ENCODE peak calls at places on chromosome 22, in six cellular contexts. A is WTC11, P is H1, U is GM12878, N is HepG2, J is K562. K is an unnamed sample.

GRCh38 chr22:43183496-43184263 is 3.3 kb downstream of the TTLL12 start:
- DNase-seq in J (peak), N (peak), U (no peak), P (no peak), A (no peak), K (no peak)

GRCh38 chr22:36075724-36076123 is 47.1 kb upstream of the RBFOX2 start:
- DNase-seq in N (no peak), A (no peak), P (no peak), J (no peak), U (no peak), K (no peak)

GRCh38 chr22:25899566-25899965 is 157.6 kb downstream of the MYO18B start:
- DNase-seq in J (no peak), A (no peak), U (no peak), P (no peak), N (no peak), K (no peak)

GRCh38 chr22:37561209-37562048 is 1.1 kb downstream of the CDC42EP1 start:
- DNase-seq in J (peak), N (peak), A (peak), U (no peak), P (peak), K (peak)

GRCh38 chr22:44574057-44574456 is 76.0 kb upstream of the RTL6 start:
- DNase-seq in U (no peak), N (no peak), A (no peak), P (no peak), J (no peak), K (peak)

GRCh38 chr22:39087881-39088687 is 9.0 kb upstream of the APOBEC3H start:
- DNase-seq in U (no peak), A (peak), P (no peak), J (peak), N (no peak), K (no peak)

GRCh38 chr22:23058481-23059336 is 11.6 kb upstream of the GNAZ start:
- DNase-seq in J (no peak), N (no peak), A (peak), P (no peak), U (no peak), K (no peak)

GRCh38 chr22:30574095-30574981 is at the start of gene GAL3ST1:
- DNase-seq in N (peak), P (no peak), J (no peak), A (peak), U (no peak), K (no peak)

GRCh38 chr22:19271273-19271855 is 20.2 kb downstream of the CLTCL1 start:
- DNase-seq in A (no peak), U (no peak), N (no peak), P (no peak), J (no peak), K (no peak)

GRCh38 chr22:36319595-36320497 is 66.9 kb downstream of the APOL1 start:
- DNase-seq in U (no peak), P (no peak), A (no peak), N (no peak), J (no peak), K (no peak)

GRCh38 chr22:23261900-23262450 is 81.7 kb downstream of the BCR start:
- DNase-seq in P (no peak), U (no peak), A (no peak), N (no peak), J (no peak), K (no peak)

GRCh38 chr22:48757581-48757980 is 1070.1 kb downstream of the BRD1 start:
- DNase-seq in N (no peak), J (no peak), U (no peak), A (no peak), P (no peak), K (no peak)

GRCh38 chr22:44570476-44571445 is 72.7 kb upstream of the RTL6 start:
- DNase-seq in U (no peak), P (no peak), J (no peak), N (no peak), A (no peak), K (no peak)

GRCh38 chr22:38032681-38033521 is 24.3 kb upstream of the PICK1 start:
- DNase-seq in A (no peak), J (peak), U (no peak), N (peak), P (no peak), K (no peak)

GRCh38 chr22:37020192-37020479 is 594 bp downstream of the MPST start:
- DNase-seq in J (peak), P (no peak), U (no peak), A (no peak), N (no peak), K (peak)

GRCh38 chr22:38699784-38700183 is 959 bp downstream of the JOSD1 start:
- DNase-seq in A (no peak), N (peak), U (no peak), J (no peak), P (no peak), K (no peak)

GRCh38 chr22:40031766-40032470 is 37.2 kb downstream of the FAM83F start:
- DNase-seq in U (no peak), A (no peak), N (no peak), J (no peak), P (no peak), K (no peak)

GRCh38 chr22:44839721-44840120 is 87.3 kb downstream of the ARHGAP8 start:
- DNase-seq in N (no peak), U (no peak), P (no peak), J (no peak), A (no peak), K (no peak)

GRCh38 chr22:43337385-43337784 is 5.8 kb downstream of the SCUBE1 start:
- DNase-seq in J (no peak), P (no peak), U (no peak), N (no peak), A (no peak), K (no peak)

GRCh38 chr22:20017622-20017958 is 967 bp upstream of the ARVCF start:
- DNase-seq in A (no peak), U (no peak), N (no peak), P (no peak), J (no peak), K (no peak)

GRCh38 chr22:38317237-38317994 is at the start of gene CSNK1E:
- DNase-seq in U (no peak), A (peak), P (no peak), J (peak), N (no peak), K (no peak)

GRCh38 chr22:21624120-21624879 is 5.5 kb downstream of the YDJC start:
- DNase-seq in P (no peak), A (peak), J (peak), N (no peak), U (no peak), K (no peak)

GRCh38 chr22:37237371-37238268 is 6.4 kb downstream of the RAC2 start:
- DNase-seq in A (no peak), J (no peak), N (no peak), U (no peak), P (no peak), K (no peak)

GRCh38 chr22:30252411-30253204 is 6.0 kb upstream of the LIF start:
- DNase-seq in U (no peak), A (no peak), J (no peak), N (no peak), P (no peak), K (peak)

GRCh38 chr22:30402036-30402759 is 5.4 kb downstream of the SEC14L2 start:
- DNase-seq in A (no peak), U (no peak), P (no peak), N (no peak), J (peak), K (no peak)

GRCh38 chr22:42300286-42301071 is 30.0 kb upstream of the TCF20 start:
- DNase-seq in J (peak), N (no peak), A (no peak), U (no peak), P (no peak), K (no peak)

GRCh38 chr22:30104501-30105156 is 24.4 kb downstream of the HORMAD2 start:
- DNase-seq in J (no peak), U (no peak), N (no peak), A (no peak), P (no peak), K (no peak)

DNA sequence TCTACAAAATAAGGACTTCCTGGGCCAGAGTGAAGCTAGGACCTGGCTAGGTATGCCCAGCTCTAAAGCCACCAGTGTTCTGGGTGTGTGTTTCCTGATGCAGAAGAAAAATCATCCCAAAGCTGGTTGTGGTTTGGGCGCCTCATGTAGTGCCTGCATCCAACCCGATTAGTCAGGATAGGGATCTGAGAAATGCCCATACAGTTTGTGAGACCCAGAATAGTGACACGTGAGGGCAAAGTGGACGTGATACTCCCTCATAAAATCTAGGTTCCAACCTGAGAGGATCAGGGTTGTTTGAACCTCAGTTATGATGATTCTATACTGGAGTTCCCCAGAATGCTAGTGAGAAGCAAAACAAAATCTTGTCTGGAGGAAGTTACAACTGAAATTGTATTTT is 238.4 kb downstream of the TBC1D22A start:
- DNase-seq in N (no peak), J (no peak), U (peak), P (no peak), A (no peak), K (no peak)
- TF ChIP-seq SP1 in N (no peak), J (no peak), U (no peak), P (no peak), A (no peak), K (no peak)

DNA sequence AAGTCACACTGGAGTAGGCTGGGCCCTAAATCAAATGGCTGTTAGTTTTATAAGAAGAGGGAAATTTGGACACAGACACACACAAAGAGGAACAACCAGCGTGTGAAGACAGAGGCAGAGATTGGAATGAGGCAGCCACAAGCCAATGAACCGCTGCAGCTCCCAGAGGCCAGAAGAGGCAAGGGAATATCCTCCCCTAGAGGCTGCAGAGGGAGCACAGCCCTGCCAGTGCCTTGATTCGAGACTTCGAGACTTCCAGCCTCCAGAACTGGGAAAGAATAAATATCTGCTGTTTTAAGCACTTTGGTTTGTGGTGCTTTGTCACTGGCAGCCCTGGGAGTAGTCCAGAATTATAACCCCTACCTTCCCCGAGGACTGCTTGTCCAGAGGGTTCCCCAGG is 484.4 kb downstream of the MN1 start:
- DNase-seq in A (no peak), U (no peak), N (no peak), P (no peak), J (peak), K (no peak)
- TF ChIP-seq MAX in A (no peak), U (no peak), N (no peak), P (no peak), J (no peak), K (no peak)

GRCh38 chr22:28435271-28435825 is 244.3 kb downstream of the TTC28 start:
- DNase-seq in N (no peak), J (no peak), U (no peak), P (no peak), A (no peak), K (no peak)
- TF ChIP-seq SP1 in N (no peak), J (no peak), U (no peak), P (no peak), A (no peak), K (no peak)

DNA sequence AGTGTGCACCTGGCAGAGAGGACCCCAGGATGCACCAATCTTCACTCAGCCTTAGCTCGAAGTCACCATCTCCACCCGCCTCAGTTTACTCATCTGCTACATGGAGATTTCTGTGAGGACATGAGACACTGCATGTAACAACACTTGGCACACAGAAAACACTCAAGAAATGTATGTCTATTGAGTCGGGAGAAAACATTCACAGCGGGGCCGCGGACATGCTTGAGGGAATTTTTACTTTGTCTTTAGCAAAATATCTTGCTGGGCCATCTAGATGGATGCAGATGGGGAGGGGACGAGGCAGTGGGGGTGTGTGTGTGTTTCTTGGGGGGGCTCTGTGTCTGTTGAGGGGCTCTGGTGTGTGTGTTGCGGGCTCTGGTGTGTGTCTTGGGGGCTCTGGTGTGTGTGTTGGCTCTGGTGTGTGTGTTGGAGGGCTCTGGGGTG is 28.4 kb upstream of the RFPL3 start:
- DNase-seq in N (no peak), J (no peak), P (no peak), U (no peak), A (no peak), K (no peak)
- TF ChIP-seq MAX in N (no peak), J (no peak), P (no peak), U (no peak), A (no peak), K (no peak)